ENCODE peak calls at places on chromosomes 16 and 17, in seven cellular contexts. K is mesendoderm, F is mucosa of descending colon, S is transverse colon, R is stomach, B is HCT116, Q is esophagus squamous epithelium. P is an unnamed sample. For H3K36me3 and H3K4me1, the result is how much of the 10 kb centered on the place peaks cover.

GRCh38 chr16:57802635-57803412 is 533 bp upstream of the KIFC3 start:
- DNase-seq in K (peak), F (no peak), S (no peak), R (peak), B (no peak), Q (no peak), P (no peak)

GRCh38 chr16:61915569-61915968 is 120.7 kb downstream of the CDH8 start:
- DNase-seq in K (peak), F (no peak), S (no peak), R (no peak), B (no peak), Q (no peak), P (no peak)

GRCh38 chr17:2624292-2624731 is 30.9 kb downstream of the PAFAH1B1 start:
- DNase-seq in K (peak), F (no peak), S (no peak), R (no peak), B (no peak), Q (no peak), P (no peak)

GRCh38 chr17:38509772-38510423 is 81.6 kb downstream of the ARHGAP23 start:
- DNase-seq in K (peak), F (no peak), S (no peak), R (no peak), B (no peak), Q (no peak), P (no peak)

GRCh38 chr16:72291121-72291520 is 119.2 kb upstream of the PMFBP1 start:
- DNase-seq in K (peak), F (no peak), S (no peak), R (no peak), B (peak), Q (no peak), P (no peak)

GRCh38 chr16:31243734-31244670 is 15.8 kb upstream of the ITGAM start:
- DNase-seq in K (peak), F (no peak), S (no peak), R (no peak), B (no peak), Q (no peak), P (no peak)

GRCh38 chr16:67166883-67167168 is 2.3 kb downstream of the HSF4 start:
- DNase-seq in K (no peak), F (no peak), S (peak), R (no peak), B (no peak), Q (no peak), P (no peak)

GRCh38 chr17:48719642-48720262 is 2.6 kb downstream of the PRAC1 start:
- DNase-seq in K (peak), F (peak), S (no peak), R (no peak), B (no peak), Q (no peak), P (no peak)

GRCh38 chr17:17744116-17744515 is 62.9 kb downstream of the RAI1 start:
- DNase-seq in K (no peak), F (no peak), S (no peak), R (no peak), B (no peak), Q (no peak), P (no peak)

GRCh38 chr16:46970089-46970488 is 3.4 kb downstream of the DNAJA2 start:
- DNase-seq in K (no peak), F (no peak), S (no peak), R (peak), B (no peak), Q (no peak), P (no peak)

GRCh38 chr16:71628810-71629209 is 2.8 kb downstream of the MARVELD3 start:
- DNase-seq in K (peak), F (no peak), S (no peak), R (no peak), B (no peak), Q (no peak), P (peak)

GRCh38 chr17:68011199-68011665 is 15.0 kb upstream of the C17orf58 start:
- DNase-seq in K (peak), F (peak), S (peak), R (peak), B (no peak), Q (no peak), P (peak)

GRCh38 chr17:61161615-61162134 is 238.0 kb upstream of the TBX2 start:
- DNase-seq in K (no peak), F (no peak), S (no peak), R (no peak), B (no peak), Q (no peak), P (no peak)

GRCh38 chr17:45131616-45132301 is 556 bp downstream of the PLCD3 start:
- DNase-seq in K (peak), F (peak), S (peak), R (peak), B (no peak), Q (no peak), P (no peak)

GRCh38 chr16:25006504-25007055 is 8.6 kb downstream of the ARHGAP17 start:
- DNase-seq in K (no peak), F (no peak), S (peak), R (no peak), B (no peak), Q (no peak), P (peak)

GRCh38 chr17:44002141-44002848 is 2.1 kb upstream of the NAGS start:
- DNase-seq in K (no peak), F (no peak), S (no peak), R (no peak), B (no peak), Q (no peak), P (no peak)

GRCh38 chr17:43547189-43547550 is 1.0 kb upstream of the ETV4 start:
- DNase-seq in K (no peak), F (no peak), S (no peak), R (no peak), B (no peak), Q (no peak), P (no peak)

GRCh38 chr16:85004587-85005205 is 6.6 kb downstream of the ZDHHC7 start:
- DNase-seq in K (peak), F (no peak), S (no peak), R (peak), B (no peak), Q (no peak), P (no peak)

GRCh38 chr17:49515196-49515770 is 20.2 kb downstream of the NGFR start:
- DNase-seq in K (peak), F (peak), S (peak), R (peak), B (peak), Q (no peak), P (peak)

GRCh38 chr16:5850632-5851175 is 753.1 kb upstream of the EEF2KMT start:
- DNase-seq in K (no peak), F (no peak), S (no peak), R (no peak), B (no peak), Q (no peak), P (no peak)

GRCh38 chr17:71441098-71441497 is 679.7 kb upstream of the SOX9 start:
- DNase-seq in K (peak), F (no peak), S (no peak), R (no peak), B (peak), Q (no peak), P (no peak)

GRCh38 chr17:78722101-78722761 is 59.8 kb downstream of the CYTH1 start:
- DNase-seq in K (no peak), F (no peak), S (peak), R (no peak), B (no peak), Q (no peak), P (no peak)

GRCh38 chr16:82184213-82184612 is 14.2 kb upstream of the MPHOSPH6 start:
- DNase-seq in K (no peak), F (no peak), S (no peak), R (no peak), B (no peak), Q (no peak), P (no peak)

GRCh38 chr17:48055531-48056245 is 7.5 kb downstream of the NFE2L1 start:
- DNase-seq in K (peak), F (no peak), S (no peak), R (no peak), B (peak), Q (no peak), P (no peak)

GRCh38 chr17:17111401-17112393 is 69.4 kb downstream of the MPRIP start:
- DNase-seq in K (no peak), F (no peak), S (no peak), R (no peak), B (no peak), Q (no peak), P (no peak)

GRCh38 chr16:26969589-26970217 is 97.0 kb upstream of the C16orf82 start:
- DNase-seq in K (no peak), F (no peak), S (no peak), R (no peak), B (no peak), Q (no peak), P (no peak)

GRCh38 chr17:66938656-66939055 is 25.9 kb upstream of the CACNG4 start:
- DNase-seq in K (no peak), F (no peak), S (no peak), R (no peak), B (no peak), Q (no peak), P (no peak)

GRCh38 chr16:2102471-2102870 is 33.2 kb downstream of the PKD1 start:
- DNase-seq in K (no peak), F (no peak), S (no peak), R (no peak), B (no peak), Q (no peak), P (no peak)
- H3K36me3 ChIP-seq in K (under half), F (under half), S (under half), R (half or more), B (under half), Q (under half), P (under half)

GRCh38 chr17:73419896-73420295 is 108.1 kb upstream of the CDC42EP4 start:
- DNase-seq in K (no peak), F (no peak), S (no peak), R (no peak), B (no peak), Q (no peak), P (no peak)

GRCh38 chr17:73420897-73421296 is 109.1 kb upstream of the CDC42EP4 start:
- DNase-seq in K (peak), F (no peak), S (no peak), R (no peak), B (peak), Q (no peak), P (no peak)

GRCh38 chr17:73415782-73416181 is 104.0 kb upstream of the CDC42EP4 start:
- DNase-seq in K (no peak), F (no peak), S (no peak), R (no peak), B (no peak), Q (no peak), P (no peak)

GRCh38 chr17:73422121-73422520 is 110.3 kb upstream of the CDC42EP4 start:
- DNase-seq in K (no peak), F (no peak), S (no peak), R (no peak), B (no peak), Q (no peak), P (no peak)

DNA sequence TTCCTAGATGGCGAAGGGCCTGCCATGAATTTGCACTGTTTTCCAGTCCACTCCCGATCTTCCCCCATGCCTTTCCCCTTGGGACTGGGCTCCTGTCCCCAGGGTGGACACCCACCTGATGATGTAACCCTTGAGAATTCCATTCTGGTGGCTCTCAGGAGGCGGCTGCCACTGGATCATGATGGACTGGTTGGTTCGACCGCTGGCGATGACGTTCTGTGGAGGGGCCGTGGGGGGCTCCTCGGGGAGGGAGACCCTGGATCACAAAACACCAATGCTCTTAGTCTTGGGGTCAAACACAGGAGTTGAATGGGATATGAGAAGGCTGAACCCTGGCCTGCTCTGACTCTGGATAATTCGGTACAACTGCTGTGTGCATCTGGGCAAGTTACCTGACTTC is 107.2 kb upstream of the CDC42EP4 start:
- DNase-seq in K (no peak), F (no peak), S (no peak), R (no peak), B (no peak), Q (no peak), P (no peak)
- H3K4me3 ChIP-seq in K (no peak), F (no peak), S (no peak), R (no peak), B (no peak), Q (no peak), P (no peak)

DNA sequence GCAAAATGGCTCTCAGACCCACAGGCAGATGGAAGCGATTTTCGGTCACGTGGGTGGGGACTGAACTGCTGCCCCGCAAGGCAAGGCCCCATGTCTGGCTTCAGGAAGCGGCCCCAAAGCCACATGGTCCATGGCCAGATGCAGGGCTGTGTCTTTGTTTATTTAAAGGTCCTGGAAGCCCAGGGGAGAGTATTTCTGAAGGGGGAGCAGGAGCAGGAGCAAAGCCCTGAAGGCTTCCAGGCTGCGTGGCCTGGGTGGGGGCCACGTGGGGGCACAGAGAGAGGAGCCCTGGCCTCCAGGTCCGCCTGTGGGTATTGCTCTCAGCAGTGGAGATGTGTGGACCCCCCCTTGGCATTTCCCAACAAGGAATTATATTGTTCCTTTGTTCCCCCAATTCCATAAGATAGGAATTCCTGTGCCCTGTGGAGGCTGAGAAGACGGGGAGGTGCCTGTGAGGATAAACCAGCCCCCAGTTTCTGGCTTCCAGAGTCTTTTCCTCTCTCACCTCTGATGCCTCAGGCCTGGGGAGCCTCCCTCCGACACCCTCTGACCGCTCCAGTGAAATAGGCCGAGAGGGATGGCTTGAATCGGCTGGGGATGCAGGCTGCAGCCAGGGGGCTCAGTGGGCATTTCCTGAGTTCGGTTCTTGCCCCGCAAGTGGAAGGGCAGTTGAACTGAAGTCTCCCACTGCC is 339.2 kb downstream of the SEC14L1 start:
- DNase-seq in K (peak), F (no peak), S (no peak), R (no peak), B (no peak), Q (no peak), P (no peak)
- H3K4me1 ChIP-seq in K (under half), F (under half), S (half or more), R (half or more), B (under half), Q (half or more), P (under half)

GRCh38 chr16:19710991-19711545 is 7.0 kb downstream of the KNOP1 start:
- DNase-seq in K (no peak), F (no peak), S (no peak), R (peak), B (no peak), Q (no peak), P (peak)
- H3K36me3 ChIP-seq in K (under half), F (under half), S (under half), R (half or more), B (half or more), Q (under half), P (under half)

GRCh38 chr16:2284001-2284770 is 16.3 kb upstream of the RNPS1 start:
- DNase-seq in K (no peak), F (no peak), S (no peak), R (no peak), B (no peak), Q (no peak), P (no peak)

GRCh38 chr16:2280981-2281542 is 13.1 kb upstream of the RNPS1 start:
- DNase-seq in K (no peak), F (no peak), S (no peak), R (no peak), B (no peak), Q (no peak), P (no peak)

GRCh38 chr16:2284797-2285576 is 17.1 kb upstream of the RNPS1 start:
- DNase-seq in K (no peak), F (no peak), S (no peak), R (no peak), B (no peak), Q (no peak), P (no peak)

GRCh38 chr16:2282262-2282661 is 14.3 kb upstream of the RNPS1 start:
- DNase-seq in K (no peak), F (no peak), S (no peak), R (no peak), B (no peak), Q (no peak), P (no peak)

GRCh38 chr16:2282866-2283555 is 15.1 kb upstream of the RNPS1 start:
- DNase-seq in K (no peak), F (no peak), S (no peak), R (no peak), B (no peak), Q (no peak), P (no peak)
- H3K4me3 ChIP-seq in K (no peak), F (no peak), S (no peak), R (no peak), B (no peak), Q (no peak), P (no peak)

GRCh38 chr16:17509194-17509593 is 38.4 kb upstream of the XYLT1 start:
- DNase-seq in K (peak), F (no peak), S (no peak), R (no peak), B (no peak), Q (no peak), P (no peak)

GRCh38 chr16:17510532-17510931 is 39.8 kb upstream of the XYLT1 start:
- DNase-seq in K (no peak), F (no peak), S (no peak), R (no peak), B (no peak), Q (no peak), P (no peak)

GRCh38 chr16:17511340-17511739 is 40.6 kb upstream of the XYLT1 start:
- DNase-seq in K (no peak), F (no peak), S (no peak), R (no peak), B (no peak), Q (no peak), P (no peak)

GRCh38 chr16:17515421-17516210 is 44.9 kb upstream of the XYLT1 start:
- DNase-seq in K (no peak), F (no peak), S (no peak), R (no peak), B (no peak), Q (no peak), P (no peak)

GRCh38 chr16:17512636-17513220 is 42.0 kb upstream of the XYLT1 start:
- DNase-seq in K (no peak), F (no peak), S (no peak), R (no peak), B (no peak), Q (no peak), P (no peak)
- H3K4me1 ChIP-seq in K (under half), F (under half), S (under half), R (under half), B (under half), Q (under half), P (under half)

GRCh38 chr17:75209061-75209460 is 3.6 kb downstream of the NUP85 start:
- DNase-seq in K (no peak), F (no peak), S (no peak), R (no peak), B (no peak), Q (no peak), P (no peak)
- H3K36me3 ChIP-seq in K (under half), F (under half), S (under half), R (half or more), B (under half), Q (under half), P (under half)

GRCh38 chr17:81567191-81567590 is 15.0 kb upstream of the FAAP100 start:
- DNase-seq in K (no peak), F (no peak), S (no peak), R (no peak), B (no peak), Q (no peak), P (no peak)

GRCh38 chr17:81565231-81565630 is 13.1 kb upstream of the FAAP100 start:
- DNase-seq in K (no peak), F (no peak), S (no peak), R (no peak), B (no peak), Q (no peak), P (no peak)

GRCh38 chr17:81568416-81568815 is 16.3 kb upstream of the FAAP100 start:
- DNase-seq in K (no peak), F (no peak), S (no peak), R (no peak), B (no peak), Q (no peak), P (no peak)

GRCh38 chr17:81564778-81565177 is 12.6 kb upstream of the FAAP100 start:
- DNase-seq in K (no peak), F (no peak), S (no peak), R (no peak), B (no peak), Q (no peak), P (no peak)

DNA sequence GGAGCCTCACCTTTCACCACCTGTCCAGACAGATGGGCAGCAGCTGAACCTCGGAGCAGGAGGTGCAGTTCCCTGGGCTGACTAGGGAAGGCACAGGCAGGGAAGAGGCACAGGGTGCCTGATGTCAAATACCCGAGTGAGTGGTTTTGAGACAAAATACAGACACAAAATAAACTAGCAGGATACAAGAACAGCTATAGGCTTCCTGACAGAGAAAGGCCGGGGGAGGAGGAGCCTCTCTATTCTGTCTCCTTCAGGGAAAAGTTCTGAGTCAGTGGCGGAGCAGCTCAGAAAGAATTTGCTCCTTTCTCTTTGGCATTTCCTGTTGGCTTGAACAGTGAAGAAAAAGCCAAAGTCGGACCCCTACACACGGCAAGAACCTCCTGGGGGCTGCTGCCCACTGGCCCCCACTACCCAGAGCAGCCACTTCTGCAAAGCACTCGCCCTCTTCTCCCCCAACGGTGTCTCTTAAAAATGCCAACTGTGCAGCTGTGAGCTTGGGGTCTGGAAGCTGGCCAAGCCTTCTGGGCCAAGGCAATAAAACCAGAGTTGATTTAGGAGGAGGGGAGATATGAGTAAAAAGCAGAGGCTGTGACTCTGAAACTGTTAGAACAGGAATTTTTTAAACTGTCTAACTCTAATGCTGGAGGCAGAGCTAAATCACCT is 14.4 kb upstream of the FAAP100 start:
- DNase-seq in K (no peak), F (peak), S (peak), R (peak), B (peak), Q (no peak), P (peak)
- H3K4me3 ChIP-seq in K (no peak), F (no peak), S (peak), R (no peak), B (no peak), Q (no peak), P (no peak)

GRCh38 chr17:74427048-74427762 is 4.7 kb upstream of the GPRC5C start:
- DNase-seq in K (peak), F (peak), S (peak), R (peak), B (no peak), Q (no peak), P (peak)
- H3K4me1 ChIP-seq in K (under half), F (under half), S (half or more), R (under half), B (under half), Q (under half), P (under half)